ENCODE peak calls at places on chromosomes 12 and 14, in five cellular contexts. Z is iPS-NIHi11; B is Kasumi-1; D is islet precursor cell; U is stimulated activated CD4-positive, alpha-beta T cell treated with anti-CD3 and anti-CD28 coated beads, Interleukin-4, amount 100 ng/mL, for 1 hour. X is an unnamed sample.

GRCh38 chr12:67772276-67773169 is 124.0 kb downstream of the DYRK2 start:
- DNase-seq in U (no peak), D (peak; percentile 99), B (no peak), Z (peak; percentile 89), X (no peak)

GRCh38 chr12:1103632-1104031 is 112.6 kb downstream of the ERC1 start:
- DNase-seq in B (no peak), Z (no peak), D (no peak), U (no peak), X (no peak)

GRCh38 chr12:125332900-125333299 is 267.7 kb downstream of the AACS start:
- DNase-seq in Z (no peak), U (no peak), B (no peak), D (no peak), X (no peak)

GRCh38 chr12:64077922-64078321 is 144.2 kb downstream of the KICS2 start:
- DNase-seq in U (no peak), D (no peak), B (peak; percentile 7), Z (no peak), X (no peak)

GRCh38 chr12:77204055-77204454 is 138.7 kb upstream of the E2F7 start:
- DNase-seq in U (no peak), Z (peak; percentile 19), B (no peak), D (no peak), X (no peak)

GRCh38 chr12:116194935-116195431 is 82.5 kb downstream of the MED13L start:
- DNase-seq in D (no peak), U (peak; percentile 53), Z (no peak), B (no peak), X (peak; percentile 64)

GRCh38 chr12:62848418-62848817 is 86.5 kb downstream of the PPM1H start:
- DNase-seq in D (no peak), Z (no peak), B (no peak), U (no peak), X (no peak)

GRCh38 chr12:11702959-11703358 is 53.5 kb downstream of the ETV6 start:
- DNase-seq in Z (no peak), U (peak; percentile 19), B (no peak), D (no peak), X (peak; percentile 16)

GRCh38 chr14:25884657-25885056 is 713.2 kb downstream of the NOVA1 start:
- DNase-seq in Z (no peak), D (no peak), U (no peak), B (no peak), X (no peak)

GRCh38 chr12:91105807-91106206 is 5.5 kb downstream of the LUM start:
- DNase-seq in Z (no peak), D (no peak), B (no peak), U (no peak), X (no peak)

GRCh38 chr12:57272337-57273151 is 21.6 kb upstream of the STAC3 start:
- DNase-seq in D (no peak), U (no peak), Z (no peak), B (no peak), X (no peak)

GRCh38 chr14:25350802-25351201 is 300.9 kb upstream of the STXBP6 start:
- DNase-seq in U (no peak), B (no peak), D (no peak), Z (no peak), X (no peak)

GRCh38 chr12:55068416-55069010 is 48.7 kb downstream of the NEUROD4 start:
- DNase-seq in D (peak; percentile 89), U (no peak), Z (peak; percentile 82), B (peak; percentile 62), X (no peak)

GRCh38 chr12:117331691-117332090 is 29.7 kb downstream of the NOS1 start:
- DNase-seq in U (no peak), Z (no peak), B (no peak), D (no peak), X (no peak)

GRCh38 chr12:7345232-7345631 is 41.4 kb downstream of the ACSM4 start:
- DNase-seq in Z (no peak), D (no peak), B (peak; percentile 35), U (no peak), X (no peak)

GRCh38 chr12:18483723-18484325 is 222.5 kb downstream of the PIK3C2G start:
- DNase-seq in U (no peak), Z (no peak), D (no peak), B (no peak), X (no peak)

GRCh38 chr12:95802482-95803264 is 12.1 kb upstream of the NTN4 start:
- DNase-seq in B (no peak), Z (peak; percentile 36), U (no peak), D (peak; percentile 91), X (no peak)

GRCh38 chr12:22731231-22731630 is 106.3 kb downstream of the ETNK1 start:
- DNase-seq in D (no peak), Z (no peak), B (no peak), U (no peak), X (no peak)

GRCh38 chr14:47674148-47674545 is 1.3 kb downstream of the MDGA2 start:
- DNase-seq in U (no peak), Z (peak; percentile 40), B (no peak), D (peak; percentile 60), X (no peak)

GRCh38 chr14:67268456-67269115 is 27.4 kb downstream of the PALS1 start:
- DNase-seq in Z (peak; percentile 58), B (no peak), D (peak; percentile 83), U (no peak), X (no peak)

GRCh38 chr12:14952295-14952995 is 9.0 kb downstream of the ARHGDIB start:
- DNase-seq in Z (no peak), B (peak; percentile 31), D (peak; percentile 75), U (no peak), X (no peak)

GRCh38 chr14:44759263-44759662 is 202.5 kb downstream of the KLHL28 start:
- DNase-seq in D (no peak), Z (no peak), B (no peak), U (no peak), X (no peak)

X was measured in activated naive CD4-positive, alpha-beta T cell treated with anti-CD3 and anti-CD28 coated beads, Interleukin-2, amount 50 U/mL, for 16 hours.